ENCODE peak calls at places on chromosomes 4 and X, in six cellular contexts. M is stimulated activated CD8-positive, alpha-beta memory T cell treated with anti-CD3 and anti-CD28 coated beads, Interleukin-2, amount 100 ng/mL, for 1 hour; G is PC-9; E is stimulated activated naive CD4-positive, alpha-beta T cell treated with Interleukin-2 at 50 U/mL for 16 hours; J is CD4-positive, alpha-beta T cell; S is SK-N-DZ. F is an unnamed sample.

GRCh38 chrX:129741880-129742758 is 3.3 kb downstream of the XPNPEP2 start:
- DNase-seq in M (no peak), G (no peak), E (no peak), J (no peak), S (peak), F (no peak)

GRCh38 chrX:45714864-45715263 is 514.2 kb upstream of the DIPK2B start:
- DNase-seq in M (no peak), G (no peak), E (no peak), J (no peak), S (no peak), F (peak)

GRCh38 chr4:158610790-158611189 is 60.9 kb downstream of the C4orf46 start:
- DNase-seq in M (no peak), G (no peak), E (no peak), J (no peak), S (no peak), F (no peak)

GRCh38 chr4:142336251-142336934 is 509.7 kb downstream of the INPP4B start:
- DNase-seq in M (no peak), G (no peak), E (no peak), J (no peak), S (no peak), F (no peak)

GRCh38 chr4:149781150-149781549 is 34.5 kb downstream of the IQCM start:
- DNase-seq in M (no peak), G (no peak), E (no peak), J (no peak), S (no peak), F (no peak)

GRCh38 chrX:4091046-4091760 is 377.8 kb upstream of the PRKX start:
- DNase-seq in M (no peak), G (no peak), E (no peak), J (no peak), S (no peak), F (no peak)

GRCh38 chrX:15606064-15606590 is 5.4 kb upstream of the ACE2 start:
- DNase-seq in M (no peak), G (no peak), E (no peak), J (no peak), S (no peak), F (no peak)

GRCh38 chr4:40842725-40843401 is 93.1 kb downstream of the NSUN7 start:
- DNase-seq in M (no peak), G (no peak), E (no peak), J (no peak), S (no peak), F (peak)

GRCh38 chrX:2548731-2549423 is 48.1 kb upstream of the DHRSX start:
- DNase-seq in M (no peak), G (no peak), E (no peak), J (no peak), S (no peak), F (no peak)

GRCh38 chr4:47668810-47669408 is 169.0 kb downstream of the CORIN start:
- DNase-seq in M (no peak), G (no peak), E (no peak), J (no peak), S (peak), F (peak)

GRCh38 chr4:177809786-177810185 is 367.5 kb upstream of the AGA start:
- DNase-seq in M (no peak), G (no peak), E (no peak), J (no peak), S (no peak), F (no peak)

GRCh38 chr4:170047774-170048354 is 21.7 kb upstream of the MFAP3L start:
- DNase-seq in M (peak), G (no peak), E (peak), J (peak), S (peak), F (peak)

GRCh38 chrX:39439910-39440733 is 638.9 kb downstream of the MID1IP1 start:
- DNase-seq in M (no peak), G (no peak), E (peak), J (no peak), S (no peak), F (no peak)

GRCh38 chr4:82642321-82642720 is 80.5 kb upstream of the TMEM150C start:
- DNase-seq in M (no peak), G (no peak), E (no peak), J (no peak), S (no peak), F (no peak)